ENCODE peak calls at places on chromosomes 4 and X, in seven cellular contexts. M, U, Y, T, R, V and D are unnamed samples.

GRCh38 chr4:46886711-46887110 is 22.3 kb downstream of the COX7B2 start:
- DNase-seq in V (peak; percentile 12), Y (no peak), U (no peak), M (no peak), T (no peak), R (no peak), D (peak; percentile 29)

GRCh38 chrX:37825225-37825842 is 22.0 kb downstream of the DYNLT3 start:
- DNase-seq in Y (peak; percentile 12), T (peak; percentile 80), V (no peak), M (no peak), R (no peak), U (peak; percentile 18), D (peak; percentile 35)

GRCh38 chr4:7068883-7069282 is 1.0 kb upstream of the GRPEL1 start:
- DNase-seq in U (peak; percentile 43), M (no peak), R (no peak), V (peak; percentile 33), T (no peak), Y (peak; percentile 54), D (no peak)

GRCh38 chrX:124342174-124342867 is 4.0 kb upstream of the SH2D1A start:
- DNase-seq in Y (no peak), M (no peak), V (no peak), U (no peak), T (no peak), R (no peak), D (no peak)

GRCh38 chr4:24915121-24915922 is 2.5 kb upstream of the CCDC149 start:
- DNase-seq in Y (no peak), R (no peak), T (no peak), V (peak; percentile 9), U (no peak), M (no peak), D (no peak)

GRCh38 chrX:739611-740010 is 109.0 kb downstream of the SHOX start:
- DNase-seq in U (no peak), Y (no peak), V (no peak), M (no peak), T (no peak), R (no peak), D (no peak)

GRCh38 chrX:150032742-150033141 is 94.5 kb upstream of the EOLA2 start:
- DNase-seq in T (no peak), Y (no peak), M (no peak), V (peak; percentile 62), U (no peak), R (no peak), D (peak; percentile 70)

GRCh38 chr4:87073570-87074470 is 139.0 kb downstream of the AFF1 start:
- DNase-seq in U (no peak), R (no peak), T (peak; percentile 83), Y (peak; percentile 41), V (no peak), M (no peak), D (no peak)

GRCh38 chrX:136580316-136580715 is 48.3 kb downstream of the VGLL1 start:
- DNase-seq in M (no peak), R (no peak), U (no peak), Y (no peak), V (no peak), T (no peak), D (no peak)

GRCh38 chrX:132022863-132023116 is 312 bp upstream of the STK26 start:
- DNase-seq in V (no peak), R (no peak), Y (no peak), T (no peak), U (no peak), M (no peak), D (no peak)

GRCh38 chr4:18815081-18815778 is 793.7 kb upstream of the LCORL start:
- DNase-seq in V (no peak), R (no peak), M (no peak), U (no peak), Y (no peak), T (no peak), D (no peak)

GRCh38 chr4:80459918-80460473 is 124.5 kb downstream of the CFAP299 start:
- DNase-seq in M (no peak), V (no peak), T (no peak), U (no peak), Y (no peak), R (no peak), D (no peak)

GRCh38 chr4:91099666-91100065 is 972.5 kb downstream of the CCSER1 start:
- DNase-seq in M (no peak), Y (no peak), V (no peak), R (no peak), U (no peak), T (no peak), D (no peak)

GRCh38 chrX:70452143-70452733 is 7.6 kb downstream of the DLG3 start:
- DNase-seq in V (peak; percentile 21), U (peak; percentile 67), T (peak; percentile 78), M (no peak), R (peak; percentile 46), Y (peak; percentile 64), D (no peak)

GRCh38 chr4:138669479-138670165 is 346.0 kb upstream of the NOCT start:
- DNase-seq in T (no peak), M (no peak), V (peak; percentile 98), Y (no peak), R (no peak), U (no peak), D (peak; percentile 89)

GRCh38 chr4:139783761-139784484 is 118.3 kb downstream of the MGST2 start:
- DNase-seq in Y (peak; percentile 56), U (no peak), T (no peak), V (peak; percentile 13), R (no peak), M (no peak), D (no peak)

GRCh38 chr4:294732-295131 is 10.5 kb downstream of the ZNF732 start:
- DNase-seq in M (no peak), T (no peak), V (no peak), Y (no peak), U (no peak), R (no peak), D (no peak)

GRCh38 chrX:109448539-109448938 is 33.3 kb downstream of the GUCY2F start:
- DNase-seq in M (no peak), R (no peak), V (peak; percentile 3), Y (no peak), U (no peak), T (no peak), D (no peak)

GRCh38 chr4:55758081-55758480 is 61.5 kb upstream of the EXOC1L start:
- DNase-seq in U (no peak), M (no peak), R (no peak), Y (no peak), V (peak; percentile 5), T (no peak), D (no peak)

GRCh38 chrX:154657226-154657805 is 3.9 kb upstream of the CTAG2 start:
- DNase-seq in V (no peak), U (no peak), T (no peak), R (no peak), M (no peak), Y (no peak), D (no peak)

GRCh38 chr4:101191302-101192098 is 155.8 kb downstream of the PPP3CA start:
- DNase-seq in U (peak; percentile 88), T (peak; percentile 55), R (peak; percentile 67), V (peak; percentile 92), M (no peak), Y (peak; percentile 47), D (peak; percentile 77)

GRCh38 chrX:154409222-154409871 is at the start of gene DNASE1L1:
- DNase-seq in V (peak; percentile 90), T (peak; percentile 90), U (no peak), R (peak; percentile 89), Y (no peak), M (peak; percentile 92), D (peak; percentile 80)

GRCh38 chrX:23854945-23855344 is 52.8 kb downstream of the APOO start:
- DNase-seq in V (no peak), U (no peak), T (no peak), Y (no peak), M (no peak), R (no peak), D (no peak)

GRCh38 chr4:139229534-139230039 is 50.4 kb downstream of the MGARP start:
- DNase-seq in R (no peak), T (no peak), M (no peak), Y (peak; percentile 59), U (no peak), V (peak; percentile 43), D (peak; percentile 43)

GRCh38 chr4:46404961-46405360 is 15.0 kb upstream of the GABRA2 start:
- DNase-seq in Y (no peak), V (no peak), T (peak; percentile 58), M (no peak), U (no peak), R (no peak), D (no peak)

GRCh38 chrX:98357146-98357545 is 1473.4 kb downstream of the RPA4 start:
- DNase-seq in Y (no peak), V (no peak), R (no peak), M (no peak), T (no peak), U (no peak), D (no peak)

GRCh38 chr4:166324321-166324720 is 451.3 kb downstream of the TLL1 start:
- DNase-seq in U (no peak), V (peak; percentile 11), M (no peak), T (peak; percentile 50), Y (peak; percentile 3), R (no peak), D (peak; percentile 18)
- TF ChIP-seq CTCF in U (no peak), V (no peak), M (peak; percentile 63), T (no peak), Y (peak; percentile 48), R (no peak), D (peak; percentile 67)

GRCh38 chr4:118770741-118771187 is 65.2 kb downstream of the SEC24D start:
- DNase-seq in T (no peak), Y (peak; percentile 29), R (no peak), U (no peak), M (no peak), V (no peak), D (no peak)
- H3K27ac ChIP-seq in T (no peak overlapping the region), Y (peak overlapping the region; percentile 52), R (no peak overlapping the region), U (no peak overlapping the region), M (peak overlapping the region; percentile 40), V (no peak overlapping the region), D (no peak overlapping the region)

GRCh38 chr4:152971053-152971452 is 34.9 kb downstream of the FHDC1 start:
- DNase-seq in M (no peak), T (no peak), R (no peak), Y (no peak), V (no peak), U (no peak), D (no peak)

GRCh38 chr4:152967942-152968341 is 31.8 kb downstream of the FHDC1 start:
- DNase-seq in M (no peak), V (no peak), R (no peak), T (no peak), U (no peak), Y (no peak), D (no peak)

GRCh38 chr4:152970102-152970820 is 34.1 kb downstream of the FHDC1 start:
- DNase-seq in R (no peak), V (peak; percentile 90), T (no peak), M (no peak), Y (no peak), U (no peak), D (no peak)

GRCh38 chr4:152965614-152966013 is 29.5 kb downstream of the FHDC1 start:
- DNase-seq in R (no peak), V (no peak), U (no peak), Y (peak; percentile 53), T (no peak), M (no peak), D (no peak)

GRCh38 chr4:152968806-152969394 is 32.8 kb downstream of the FHDC1 start:
- DNase-seq in Y (no peak), M (no peak), V (peak; percentile 30), R (no peak), T (no peak), U (no peak), D (no peak)
- H3K36me3 ChIP-seq in Y (no peaks in the 10 kb centered on the region), M (peaks cover 23% of the 10 kb centered on the region), V (no peaks in the 10 kb centered on the region), R (no peaks in the 10 kb centered on the region), T (peaks cover 2% of the 10 kb centered on the region), U (no peaks in the 10 kb centered on the region), D (no peaks in the 10 kb centered on the region)

GRCh38 chr4:14441550-14441949 is 560.7 kb upstream of the CPEB2 start:
- DNase-seq in M (no peak), R (no peak), Y (no peak), U (no peak), V (no peak), T (no peak), D (no peak)
- TF ChIP-seq CTCF in M (no peak), R (no peak), Y (no peak), U (no peak), V (no peak), T (no peak), D (no peak)